ENCODE peak calls at places on chromosome 9, in eight cellular contexts. Z is body of pancreas, D is cardiac muscle cell, V is BE2C, O is lower leg skin, G is cardiac fibroblast, H is kidney epithelial cell, U is fibroblast of villous mesenchyme. F is an unnamed sample.

GRCh38 chr9:38276751-38277439 is 115.6 kb upstream of the ALDH1B1 start:
- DNase-seq in O (peak), H (no peak), G (no peak), D (no peak), Z (no peak), V (no peak), U (no peak), F (no peak)

GRCh38 chr9:129383415-129384088 is 205.5 kb upstream of the IER5L start:
- DNase-seq in G (peak), V (no peak), U (peak), O (peak), H (no peak), D (peak), Z (peak), F (no peak)

GRCh38 chr9:92734931-92735906 is 29.4 kb downstream of the BICD2 start:
- DNase-seq in D (no peak), O (peak), U (no peak), G (no peak), H (no peak), Z (no peak), V (peak), F (no peak)

GRCh38 chr9:136095028-136095494 is at the start of gene NACC2:
- DNase-seq in H (no peak), O (peak), U (peak), Z (peak), G (peak), V (peak), D (peak), F (no peak)

GRCh38 chr9:26261503-26262330 is 583.5 kb upstream of the TUSC1 start:
- DNase-seq in O (no peak), V (no peak), U (peak), D (no peak), Z (no peak), G (peak), H (peak), F (no peak)

GRCh38 chr9:136545065-136545965 is 533 bp downstream of the NOTCH1 start:
- DNase-seq in U (peak), V (no peak), O (peak), H (no peak), Z (no peak), G (no peak), D (no peak), F (no peak)

GRCh38 chr9:35385042-35385441 is 104.9 kb upstream of the RUSC2 start:
- DNase-seq in H (no peak), V (no peak), Z (no peak), O (no peak), D (no peak), G (peak), U (peak), F (no peak)

GRCh38 chr9:127915325-127915752 is 1.5 kb downstream of the ST6GALNAC4 start:
- DNase-seq in H (no peak), D (no peak), Z (peak), U (no peak), V (no peak), O (no peak), G (no peak), F (no peak)

GRCh38 chr9:125747053-125747764 is at the start of gene PBX3:
- DNase-seq in H (no peak), V (peak), D (peak), Z (peak), G (peak), O (peak), U (no peak), F (peak)

GRCh38 chr9:7234144-7234543 is 476.4 kb downstream of the KDM4C start:
- DNase-seq in V (peak), U (peak), H (no peak), O (no peak), D (peak), Z (no peak), G (peak), F (peak)

GRCh38 chr9:12604154-12604825 is 88.9 kb upstream of the TYRP1 start:
- DNase-seq in V (no peak), G (peak), D (peak), H (peak), O (no peak), U (peak), Z (no peak), F (no peak)

GRCh38 chr9:136764301-136764891 is at the start of gene LCN15:
- DNase-seq in G (no peak), D (no peak), V (no peak), Z (no peak), O (no peak), H (no peak), U (no peak), F (peak)

GRCh38 chr9:124708633-124709032 is 62.5 kb downstream of the NR6A1 start:
- DNase-seq in H (peak), Z (no peak), V (no peak), U (peak), D (peak), G (no peak), O (no peak), F (no peak)

GRCh38 chr9:131627326-131627845 is 82.1 kb downstream of the PRRT1B start:
- DNase-seq in D (no peak), Z (no peak), U (no peak), V (no peak), O (no peak), H (no peak), G (peak), F (no peak)

GRCh38 chr9:134378901-134379338 is 52.7 kb downstream of the RXRA start:
- DNase-seq in V (peak), H (no peak), U (peak), Z (peak), O (no peak), D (no peak), G (peak), F (peak)

GRCh38 chr9:101458955-101459631 is 23.5 kb upstream of the ALDOB start:
- DNase-seq in O (no peak), U (peak), V (peak), G (peak), H (no peak), Z (peak), D (peak), F (no peak)

GRCh38 chr9:99103909-99104458 is 929 bp upstream of the TGFBR1 start:
- DNase-seq in G (peak), O (no peak), H (no peak), Z (no peak), V (no peak), D (no peak), U (peak), F (peak)

GRCh38 chr9:124256517-124257069 is 1.2 kb upstream of the NEK6 start:
- DNase-seq in G (peak), H (peak), U (peak), V (no peak), O (no peak), Z (no peak), D (no peak), F (peak)

GRCh38 chr9:79023134-79023577 is 548.6 kb upstream of the TLE4 start:
- DNase-seq in H (peak), U (peak), D (no peak), V (no peak), G (peak), O (no peak), Z (no peak), F (no peak)

GRCh38 chr9:23677446-23677845 is 148.6 kb downstream of the ELAVL2 start:
- DNase-seq in U (no peak), G (no peak), O (no peak), Z (no peak), D (no peak), H (no peak), V (no peak), F (no peak)

GRCh38 chr9:128987800-128988199 is 40.3 kb downstream of the NUP188 start:
- DNase-seq in V (no peak), U (peak), G (peak), H (peak), O (peak), D (no peak), Z (no peak), F (no peak)

GRCh38 chr9:35156781-35157180 is 5.0 kb upstream of the UNC13B start:
- DNase-seq in Z (no peak), O (no peak), V (no peak), G (no peak), D (no peak), H (no peak), U (no peak), F (no peak)

GRCh38 chr9:13569706-13570423 is 290.4 kb upstream of the MPDZ start:
- DNase-seq in U (peak), O (no peak), G (peak), D (no peak), H (no peak), Z (no peak), V (no peak), F (no peak)

GRCh38 chr9:4515958-4516375 is 25.7 kb downstream of the SLC1A1 start:
- DNase-seq in O (no peak), U (no peak), V (no peak), D (no peak), Z (no peak), G (peak), H (no peak), F (no peak)

GRCh38 chr9:124327488-124327887 is 69.7 kb downstream of the NEK6 start:
- DNase-seq in G (no peak), D (no peak), H (no peak), U (no peak), Z (no peak), V (no peak), O (no peak), F (no peak)

GRCh38 chr9:27407966-27408365 is 111.0 kb upstream of the EQTN start:
- DNase-seq in V (no peak), O (no peak), Z (no peak), U (peak), D (no peak), G (peak), H (peak), F (no peak)

GRCh38 chr9:130893250-130894101 is 3.1 kb downstream of the QRFP start:
- DNase-seq in V (peak), D (no peak), H (no peak), O (no peak), U (no peak), Z (peak), G (no peak), F (no peak)

GRCh38 chr9:97487107-97487506 is 14.4 kb upstream of the TMOD1 start:
- DNase-seq in U (no peak), O (no peak), G (no peak), V (no peak), H (no peak), D (no peak), Z (no peak), F (no peak)

GRCh38 chr9:36023260-36024048 is 13.3 kb upstream of the RECK start:
- DNase-seq in H (peak), D (peak), U (peak), Z (peak), O (peak), G (peak), V (peak), F (peak)

GRCh38 chr9:128714586-128715435 is 9.1 kb downstream of the ZDHHC12 start:
- DNase-seq in H (no peak), G (no peak), V (no peak), D (no peak), U (no peak), Z (no peak), O (peak), F (no peak)

GRCh38 chr9:116267021-116267420 is 113.4 kb downstream of the PAPPA start:
- DNase-seq in H (no peak), V (no peak), D (no peak), U (peak), Z (no peak), O (no peak), G (no peak), F (no peak)

GRCh38 chr9:36132081-36132480 is 4.5 kb upstream of the GLIPR2 start:
- DNase-seq in O (no peak), U (peak), H (no peak), G (peak), V (no peak), D (no peak), Z (no peak), F (no peak)

GRCh38 chr9:109585841-109586240 is 87.7 kb upstream of the PTPN3 start:
- DNase-seq in U (no peak), Z (no peak), H (no peak), O (no peak), D (no peak), V (no peak), G (no peak), F (no peak)

GRCh38 chr9:109586993-109587392 is 88.9 kb upstream of the PTPN3 start:
- DNase-seq in U (no peak), H (no peak), O (no peak), V (no peak), G (no peak), Z (no peak), D (no peak), F (no peak)

GRCh38 chr9:109588415-109588814 is 90.3 kb upstream of the PTPN3 start:
- DNase-seq in Z (no peak), O (no peak), G (no peak), D (peak), V (no peak), H (no peak), U (no peak), F (no peak)

GRCh38 chr9:109582386-109582785 is 84.3 kb upstream of the PTPN3 start:
- DNase-seq in D (no peak), V (no peak), G (peak), U (no peak), O (no peak), H (no peak), Z (no peak), F (no peak)

DNA sequence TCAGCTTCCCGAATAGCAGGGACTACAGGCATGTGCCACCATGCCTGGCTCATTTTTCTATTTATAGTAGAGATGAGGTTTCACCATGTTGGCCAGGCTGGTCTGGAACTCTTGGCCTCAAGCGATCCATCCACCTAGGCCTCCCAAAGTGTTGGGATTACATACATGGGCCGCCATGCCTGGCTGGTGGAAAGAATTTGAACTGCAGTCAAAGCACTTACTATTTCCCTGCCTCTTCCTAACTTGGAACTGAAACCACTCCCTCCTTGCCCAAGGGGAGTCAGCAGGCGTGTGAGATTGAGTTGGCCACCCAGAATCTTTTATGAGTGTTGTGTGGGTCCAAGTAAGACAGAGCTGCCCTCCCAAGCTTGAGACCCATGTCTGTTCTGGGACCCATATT is 86.1 kb upstream of the PTPN3 start:
- DNase-seq in O (no peak), H (no peak), U (no peak), G (no peak), D (no peak), Z (no peak), V (no peak), F (no peak)
- TF ChIP-seq CTCF in O (no peak), H (no peak), U (peak), G (no peak), D (peak), Z (no peak), V (no peak), F (no peak)

DNA sequence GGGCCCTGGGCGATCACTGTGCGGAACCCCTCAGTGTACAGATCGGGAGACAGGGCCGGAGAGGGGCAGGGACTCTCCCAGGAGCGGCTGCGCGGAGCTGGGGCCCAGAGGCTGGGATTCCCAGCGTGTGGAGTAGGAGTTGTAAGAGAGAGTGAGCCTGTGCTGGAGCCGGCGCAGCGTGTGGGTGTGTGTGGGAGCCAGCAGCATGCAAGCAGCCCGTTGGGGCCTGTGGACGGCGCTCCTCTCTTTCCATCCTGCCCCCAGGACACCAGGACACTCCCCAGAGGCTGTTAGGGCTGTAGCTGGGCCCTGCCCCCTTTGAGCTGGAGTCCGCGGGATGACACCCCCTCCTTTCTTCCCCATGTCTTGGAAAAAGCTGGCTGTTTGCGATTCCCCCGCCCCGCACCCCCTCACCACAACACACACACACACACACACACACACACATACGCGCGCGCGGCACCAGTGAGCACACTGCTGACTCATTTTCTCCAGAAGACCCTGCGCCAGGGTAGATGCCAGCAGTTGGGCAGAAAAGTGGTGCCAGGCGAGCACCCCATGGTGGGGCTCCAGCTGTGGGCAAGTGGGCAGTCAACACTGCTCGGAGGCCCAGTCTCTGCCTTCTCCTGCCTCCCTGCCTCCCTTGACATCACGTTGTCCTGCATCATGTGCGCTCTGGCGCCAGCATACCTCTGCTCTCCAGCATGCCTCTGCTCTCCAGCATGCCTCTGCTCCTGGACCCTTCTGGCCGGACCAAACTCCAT is 1.5 kb downstream of the COL27A1 start:
- DNase-seq in U (peak), Z (peak), V (peak), H (no peak), D (peak), G (peak), O (peak), F (peak)
- TF ChIP-seq CTCF in U (no peak), Z (no peak), V (no peak), H (no peak), D (peak), G (no peak), O (no peak), F (no peak)

GRCh38 chr9:21585756-21586752 is 103.9 kb upstream of the IFNE start:
- DNase-seq in H (no peak), U (peak), Z (no peak), G (peak), D (no peak), V (no peak), O (no peak), F (no peak)
- TF ChIP-seq CTCF in H (no peak), U (peak), Z (no peak), G (peak), D (peak), V (no peak), O (no peak), F (no peak)

DNA sequence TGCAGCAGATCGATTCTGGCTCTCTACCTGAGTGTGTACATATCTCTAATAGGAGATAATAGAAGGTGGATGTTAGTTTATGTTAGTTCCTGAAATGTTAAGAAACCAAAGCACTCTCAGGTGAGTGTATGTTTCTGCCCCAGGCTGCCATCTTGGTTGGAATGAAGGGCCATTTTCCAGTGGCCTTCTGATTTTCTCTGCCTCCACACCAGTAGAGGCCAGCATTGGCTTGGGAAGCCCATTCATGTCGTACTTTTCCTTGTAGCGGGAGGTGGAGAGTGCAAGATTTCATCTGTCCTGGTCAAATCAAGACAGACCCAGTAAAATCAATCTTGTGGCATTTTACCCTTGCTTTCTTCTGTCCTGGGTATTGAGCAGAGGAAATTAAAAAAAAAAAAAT is 91.0 kb downstream of the GAS1 start:
- DNase-seq in U (no peak), O (no peak), V (no peak), Z (no peak), D (no peak), G (no peak), H (no peak), F (no peak)
- TF ChIP-seq CTCF in U (peak), O (no peak), V (no peak), Z (peak), D (no peak), G (peak), H (no peak), F (no peak)

DNA sequence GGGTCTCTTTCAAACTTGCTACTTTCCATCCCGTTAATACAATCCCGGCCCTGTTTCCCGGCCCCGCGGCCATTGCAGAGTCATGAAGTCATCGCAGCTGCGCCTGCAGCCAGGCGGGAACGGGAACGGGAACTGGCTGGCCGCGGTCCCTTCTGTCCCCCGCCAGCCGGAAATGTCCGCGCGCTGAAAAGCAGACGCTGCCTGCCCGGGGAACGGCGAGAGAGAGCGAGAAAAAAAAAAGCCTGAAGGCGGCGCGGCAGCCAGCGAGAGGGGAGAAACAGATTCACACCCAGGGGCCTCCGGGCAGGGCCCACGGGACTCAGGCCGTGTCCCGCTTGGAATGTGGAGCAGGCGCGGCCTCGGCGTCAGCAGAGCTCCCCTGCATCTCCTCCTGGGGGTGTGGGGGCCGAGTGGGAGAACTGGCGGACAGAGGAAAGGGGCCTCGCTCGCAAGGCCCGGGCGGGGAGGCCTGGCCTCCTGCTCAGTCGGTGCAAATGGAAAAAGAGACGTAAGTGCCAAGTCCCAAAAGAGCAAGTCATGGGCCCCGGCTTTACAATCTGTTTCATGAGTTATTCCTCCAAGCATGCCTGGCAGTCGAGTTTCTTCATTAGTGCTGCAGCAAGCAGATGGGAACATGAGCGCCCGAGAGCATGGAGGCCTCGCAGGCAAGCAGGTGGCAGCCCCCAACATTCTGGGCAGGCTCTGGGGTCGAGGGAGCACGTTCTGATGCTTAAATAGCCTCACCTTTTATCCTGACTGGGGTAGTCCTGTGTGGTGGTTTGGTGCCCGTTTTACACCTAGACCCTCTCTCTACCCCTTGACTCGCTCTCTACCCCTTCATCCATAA is 201.3 kb upstream of the GAS1 start:
- DNase-seq in U (peak), H (peak), V (peak), G (peak), Z (peak), O (peak), D (peak), F (peak)
- TF ChIP-seq CTCF in U (peak), H (no peak), V (no peak), G (no peak), Z (peak), O (no peak), D (peak), F (no peak)

DNA sequence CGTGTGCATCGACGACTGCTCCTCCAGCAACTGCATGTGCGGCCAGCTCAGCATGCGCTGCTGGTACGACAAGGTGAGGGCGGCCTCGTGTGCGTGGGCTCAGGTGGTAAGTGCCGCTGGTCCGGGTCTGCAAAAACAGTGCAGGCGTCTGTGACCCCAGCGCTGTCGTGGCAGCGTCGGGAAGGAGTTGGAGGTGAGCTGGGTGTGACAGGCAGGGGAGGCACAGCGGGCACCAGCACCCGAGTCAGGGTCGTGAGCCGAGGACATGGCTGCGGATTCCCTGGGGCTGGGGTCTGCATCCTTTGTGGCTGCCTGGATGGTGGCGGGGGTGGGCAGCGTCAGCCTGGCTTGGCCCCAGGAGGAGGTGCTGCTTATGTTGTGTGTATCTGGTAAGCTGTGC is 63.1 kb upstream of the CACNA1B start:
- DNase-seq in H (no peak), U (no peak), O (no peak), G (no peak), Z (no peak), V (no peak), D (no peak), F (no peak)
- TF ChIP-seq CTCF in H (no peak), U (no peak), O (no peak), G (no peak), Z (no peak), V (no peak), D (no peak), F (no peak)

F was measured in glutamatergic neuron.